ENCODE peak calls at places on chromosomes 6 and 20, in nine cellular contexts. H, W, K, G, C, T, U, N and Y are unnamed samples.

GRCh38 chr6:169234634-169235033 is 19.0 kb downstream of the THBS2 start:
- DNase-seq in W (no peak), K (no peak), H (no peak), N (no peak), C (no peak), T (no peak), G (no peak), U (no peak), Y (no peak)

GRCh38 chr6:157597461-157598312 is 216.7 kb downstream of the ZDHHC14 start:
- DNase-seq in C (no peak), T (peak; percentile 72), N (peak; percentile 73), W (peak; percentile 28), K (peak; percentile 43), G (peak; percentile 41), H (peak; percentile 77), U (peak; percentile 72), Y (peak; percentile 64)

GRCh38 chr6:90238663-90239542 is 57.7 kb downstream of the BACH2 start:
- DNase-seq in H (no peak), N (no peak), K (no peak), T (no peak), C (no peak), U (no peak), W (no peak), G (no peak), Y (no peak)

GRCh38 chr20:56422824-56423189 is 10.7 kb downstream of the CASS4 start:
- DNase-seq in T (no peak), U (no peak), G (no peak), K (no peak), C (no peak), W (no peak), N (no peak), H (no peak), Y (no peak)

GRCh38 chr6:39941138-39941537 is 6.9 kb upstream of the MOCS1 start:
- DNase-seq in N (no peak), W (no peak), C (no peak), U (no peak), G (no peak), H (no peak), T (no peak), K (no peak), Y (no peak)

GRCh38 chr6:106790935-106791334 is 161.6 kb downstream of the QRSL1 start:
- DNase-seq in N (no peak), K (no peak), T (no peak), H (peak; percentile 82), G (no peak), C (no peak), U (no peak), W (no peak), Y (no peak)

GRCh38 chr6:127446356-127446755 is 12.8 kb downstream of the KIAA0408 start:
- DNase-seq in W (no peak), H (no peak), K (no peak), C (no peak), G (no peak), N (no peak), T (no peak), U (no peak), Y (no peak)

GRCh38 chr20:461254-462198 is 807 bp downstream of the TBC1D20 start:
- DNase-seq in K (peak; percentile 61), G (peak; percentile 45), T (no peak), N (peak; percentile 76), H (peak; percentile 50), W (peak; percentile 76), U (peak; percentile 74), C (peak; percentile 34), Y (peak; percentile 64)

GRCh38 chr6:45922728-45923351 is 92.8 kb downstream of the CLIC5 start:
- DNase-seq in G (peak; percentile 80), W (peak; percentile 4), U (peak; percentile 41), H (peak; percentile 57), N (peak; percentile 85), C (peak; percentile 59), T (peak; percentile 61), K (peak; percentile 57), Y (peak; percentile 77)

GRCh38 chr6:27684264-27685211 is 211.6 kb upstream of the ZNF184 start:
- DNase-seq in K (no peak), U (peak; percentile 71), C (peak; percentile 88), H (peak; percentile 56), G (peak; percentile 82), W (peak; percentile 80), T (peak; percentile 43), N (peak; percentile 84), Y (peak; percentile 87)

GRCh38 chr6:80163754-80164187 is 57.3 kb downstream of the BCKDHB start:
- DNase-seq in W (peak; percentile 4), U (peak; percentile 20), K (peak; percentile 50), C (peak; percentile 78), T (peak; percentile 12), G (peak; percentile 82), H (no peak), N (no peak), Y (peak; percentile 7)

GRCh38 chr6:37930288-37931075 is 111.0 kb downstream of the ZFAND3 start:
- DNase-seq in H (no peak), T (no peak), K (no peak), U (no peak), N (no peak), C (no peak), W (no peak), G (no peak), Y (no peak)

GRCh38 chr6:43468240-43468639 is 9.1 kb upstream of the TJAP1 start:
- DNase-seq in W (no peak), N (no peak), K (no peak), T (no peak), C (no peak), U (no peak), G (no peak), H (no peak), Y (no peak)

GRCh38 chr6:13355043-13355945 is 27.0 kb upstream of the TBC1D7 start:
- DNase-seq in W (no peak), T (no peak), C (peak; percentile 100), K (peak; percentile 92), N (no peak), H (no peak), U (no peak), G (peak; percentile 97), Y (peak; percentile 58)

GRCh38 chr6:129490551-129491245 is 219.3 kb downstream of the ARHGAP18 start:
- DNase-seq in N (no peak), G (peak; percentile 98), T (peak; percentile 58), K (peak; percentile 92), H (peak; percentile 56), W (peak; percentile 62), U (peak; percentile 53), C (peak; percentile 97), Y (peak; percentile 74)

DNA sequence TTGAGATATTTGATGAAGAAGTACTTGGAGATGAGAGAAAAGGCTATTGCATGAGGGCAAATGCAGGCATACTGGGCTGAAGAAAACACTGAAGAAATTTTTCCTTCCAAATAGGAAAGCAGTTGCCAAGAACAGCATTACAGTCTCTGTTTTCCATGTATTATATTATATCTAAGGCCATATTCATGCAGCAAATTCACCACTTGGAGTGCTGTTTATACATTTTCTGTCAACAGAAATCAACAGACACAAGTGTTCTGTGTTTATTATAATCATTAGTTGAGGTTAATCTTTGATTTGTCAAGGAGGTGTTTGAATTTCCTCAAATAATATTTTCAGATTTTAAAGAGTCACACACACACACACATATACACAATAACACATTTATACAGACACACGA is 268.8 kb upstream of the PLCB4 start:
- DNase-seq in T (no peak), C (no peak), K (no peak), W (no peak), H (no peak), U (no peak), N (no peak), G (no peak), Y (no peak)
- TF ChIP-seq CTCF in T (no peak), C (peak; percentile 14), K (no peak), W (peak; percentile 26), H (no peak), U (no peak), N (no peak), G (peak; percentile 6), Y (no peak)

DNA sequence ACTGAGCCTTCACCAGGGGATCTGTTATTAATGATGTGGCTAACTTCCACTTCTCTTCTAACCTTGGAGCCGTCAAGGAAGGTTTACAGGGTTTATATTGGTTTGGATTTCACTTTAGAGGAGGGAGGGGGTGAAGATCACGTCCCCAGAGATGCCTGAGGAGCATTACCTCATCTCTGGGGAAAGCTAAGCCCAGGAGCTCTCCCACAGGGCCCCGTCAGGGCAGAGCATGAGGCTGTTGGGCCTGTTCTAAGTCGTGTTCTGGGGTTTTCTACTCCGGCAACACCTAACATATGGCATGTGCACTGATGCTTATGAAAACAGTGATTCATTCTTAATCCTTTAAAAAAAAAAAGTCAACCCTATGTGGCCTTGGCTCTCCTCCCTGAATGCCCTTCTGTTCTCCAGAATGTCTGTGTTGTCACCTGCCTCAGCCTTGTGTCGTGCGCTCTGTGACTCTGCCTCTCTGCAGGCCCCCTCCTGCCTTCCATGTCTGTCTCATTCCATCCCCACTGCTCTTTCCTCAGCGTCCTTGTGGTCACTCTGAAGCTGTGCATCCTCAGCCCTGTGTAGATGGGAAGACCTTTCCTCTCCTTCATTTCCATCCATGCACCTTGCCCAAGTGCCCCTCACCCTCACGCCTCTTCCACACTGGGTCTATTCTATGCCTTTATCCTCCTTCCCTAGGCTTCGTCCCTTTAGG is 97.4 kb upstream of the JARID2 start:
- DNase-seq in G (peak; percentile 84), K (no peak), H (peak; percentile 3), C (peak; percentile 71), W (no peak), N (peak; percentile 21), U (no peak), T (no peak), Y (no peak)
- TF ChIP-seq CTCF in G (peak; percentile 20), K (no peak), H (no peak), C (no peak), W (no peak), N (no peak), U (no peak), T (no peak), Y (no peak)

GRCh38 chr6:36851149-36851614 is 11.9 kb upstream of the CPNE5 start:
- DNase-seq in U (peak; percentile 64), N (peak; percentile 81), K (peak; percentile 56), H (peak; percentile 71), C (peak; percentile 57), G (peak; percentile 85), T (peak; percentile 68), W (peak; percentile 19), Y (peak; percentile 40)
- TF ChIP-seq CTCF in U (peak; percentile 60), N (peak; percentile 88), K (peak; percentile 79), H (peak; percentile 77), C (peak; percentile 90), G (peak; percentile 79), T (peak; percentile 76), W (peak; percentile 53), Y (peak; percentile 94)

GRCh38 chr20:54320148-54320607 is 112.3 kb downstream of the PFDN4 start:
- DNase-seq in K (no peak), U (no peak), N (peak; percentile 7), C (peak; percentile 4), H (no peak), W (no peak), G (peak; percentile 5), T (no peak), Y (no peak)
- TF ChIP-seq CTCF in K (no peak), U (no peak), N (no peak), C (no peak), H (no peak), W (no peak), G (no peak), T (no peak), Y (no peak)

GRCh38 chr6:19643287-19643686 is 193.9 kb upstream of the ID4 start:
- DNase-seq in H (no peak), T (no peak), U (no peak), C (no peak), G (no peak), W (no peak), N (no peak), K (no peak), Y (no peak)
- TF ChIP-seq CTCF in H (no peak), T (no peak), U (no peak), C (no peak), G (no peak), W (no peak), N (no peak), K (no peak), Y (no peak)